ENCODE peak calls at places on chromosomes 1 and 21, in four cellular contexts. One of them, this sample, is unnamed.

GRCh38 chr1:235018161-235018560 is 110.5 kb downstream of the TOMM20 start:
- DNase-seq in A549: peak
- DNase-seq in HCT116: peak
- DNase-seq in fibroblast of mammary gland: peak
- DNase-seq in this sample: no peak

GRCh38 chr1:41850029-41850428 is 68.7 kb downstream of the HIVEP3 start:
- DNase-seq in HCT116: no peak
- DNase-seq in A549: no peak
- DNase-seq in fibroblast of mammary gland: no peak
- DNase-seq in this sample: no peak

GRCh38 chr1:110645962-110646735 is 28.6 kb downstream of the KCNA3 start:
- DNase-seq in A549: no peak
- DNase-seq in fibroblast of mammary gland: peak
- DNase-seq in HCT116: no peak
- DNase-seq in this sample: no peak

GRCh38 chr1:239368436-239369109 is 17.8 kb upstream of the CHRM3 start:
- DNase-seq in HCT116: no peak
- DNase-seq in A549: no peak
- DNase-seq in fibroblast of mammary gland: no peak
- DNase-seq in this sample: peak

GRCh38 chr1:63122051-63122450 is 200.3 kb upstream of the FOXD3 start:
- DNase-seq in A549: no peak
- DNase-seq in HCT116: no peak
- DNase-seq in fibroblast of mammary gland: no peak
- DNase-seq in this sample: no peak

GRCh38 chr1:170938281-170938680 is 2.9 kb downstream of the MROH9 start:
- DNase-seq in fibroblast of mammary gland: no peak
- DNase-seq in HCT116: no peak
- DNase-seq in A549: no peak
- DNase-seq in this sample: no peak

GRCh38 chr1:84691139-84691783 is 1.0 kb upstream of the SSX2IP start:
- DNase-seq in HCT116: no peak
- DNase-seq in fibroblast of mammary gland: no peak
- DNase-seq in A549: no peak
- DNase-seq in this sample: no peak

GRCh38 chr1:55503663-55504305 is 288.6 kb upstream of the USP24 start:
- DNase-seq in HCT116: no peak
- DNase-seq in A549: no peak
- DNase-seq in fibroblast of mammary gland: peak
- DNase-seq in this sample: no peak

GRCh38 chr1:238753205-238753720 is 633.1 kb upstream of the CHRM3 start:
- DNase-seq in fibroblast of mammary gland: no peak
- DNase-seq in A549: no peak
- DNase-seq in HCT116: no peak
- DNase-seq in this sample: no peak

GRCh38 chr1:117017648-117018047 is 16.1 kb downstream of the CD101 start:
- DNase-seq in HCT116: no peak
- DNase-seq in fibroblast of mammary gland: peak
- DNase-seq in A549: no peak
- DNase-seq in this sample: no peak

GRCh38 chr1:11761988-11762406 is at the start of gene C1orf167:
- DNase-seq in fibroblast of mammary gland: no peak
- DNase-seq in A549: no peak
- DNase-seq in HCT116: no peak
- DNase-seq in this sample: no peak

GRCh38 chr1:8408151-8408839 is 90.4 kb downstream of the SLC45A1 start:
- DNase-seq in HCT116: no peak
- DNase-seq in fibroblast of mammary gland: peak
- DNase-seq in A549: no peak
- DNase-seq in this sample: no peak

GRCh38 chr1:970973-971730 is 4.9 kb downstream of the PLEKHN1 start:
- DNase-seq in A549: no peak
- DNase-seq in HCT116: no peak
- DNase-seq in fibroblast of mammary gland: no peak
- DNase-seq in this sample: no peak

GRCh38 chr1:89043940-89044339 is 21.1 kb downstream of the GBP1 start:
- DNase-seq in fibroblast of mammary gland: no peak
- DNase-seq in HCT116: no peak
- DNase-seq in A549: no peak
- DNase-seq in this sample: no peak

GRCh38 chr1:53285969-53286760 is 41.7 kb downstream of the LRP8 start:
- DNase-seq in fibroblast of mammary gland: no peak
- DNase-seq in A549: no peak
- DNase-seq in HCT116: no peak
- DNase-seq in this sample: no peak

GRCh38 chr1:235873045-235873444 is 6.3 kb upstream of the LYST start:
- DNase-seq in HCT116: no peak
- DNase-seq in A549: no peak
- DNase-seq in fibroblast of mammary gland: no peak
- DNase-seq in this sample: no peak

GRCh38 chr1:190179817-190180216 is 297.8 kb downstream of the BRINP3 start:
- DNase-seq in HCT116: no peak
- DNase-seq in A549: peak
- DNase-seq in fibroblast of mammary gland: no peak
- DNase-seq in this sample: no peak

GRCh38 chr21:44384968-44385367 is 31.5 kb downstream of the TRPM2 start:
- DNase-seq in A549: no peak
- DNase-seq in fibroblast of mammary gland: no peak
- DNase-seq in HCT116: no peak
- DNase-seq in this sample: no peak

GRCh38 chr1:41578712-41579335 is 94.3 kb upstream of the EDN2 start:
- DNase-seq in HCT116: no peak
- DNase-seq in A549: peak
- DNase-seq in fibroblast of mammary gland: peak
- DNase-seq in this sample: peak

GRCh38 chr1:39395357-39395831 is 96.0 kb upstream of the BMP8A start:
- DNase-seq in fibroblast of mammary gland: peak
- DNase-seq in A549: peak
- DNase-seq in HCT116: peak
- DNase-seq in this sample: peak

GRCh38 chr1:94490556-94490955 is 51.0 kb downstream of the F3 start:
- DNase-seq in HCT116: no peak
- DNase-seq in fibroblast of mammary gland: no peak
- DNase-seq in A549: no peak
- DNase-seq in this sample: no peak

GRCh38 chr1:67710417-67710816 is 25.4 kb downstream of the GADD45A start:
- DNase-seq in fibroblast of mammary gland: peak
- DNase-seq in A549: no peak
- DNase-seq in HCT116: no peak
- DNase-seq in this sample: no peak

DNA sequence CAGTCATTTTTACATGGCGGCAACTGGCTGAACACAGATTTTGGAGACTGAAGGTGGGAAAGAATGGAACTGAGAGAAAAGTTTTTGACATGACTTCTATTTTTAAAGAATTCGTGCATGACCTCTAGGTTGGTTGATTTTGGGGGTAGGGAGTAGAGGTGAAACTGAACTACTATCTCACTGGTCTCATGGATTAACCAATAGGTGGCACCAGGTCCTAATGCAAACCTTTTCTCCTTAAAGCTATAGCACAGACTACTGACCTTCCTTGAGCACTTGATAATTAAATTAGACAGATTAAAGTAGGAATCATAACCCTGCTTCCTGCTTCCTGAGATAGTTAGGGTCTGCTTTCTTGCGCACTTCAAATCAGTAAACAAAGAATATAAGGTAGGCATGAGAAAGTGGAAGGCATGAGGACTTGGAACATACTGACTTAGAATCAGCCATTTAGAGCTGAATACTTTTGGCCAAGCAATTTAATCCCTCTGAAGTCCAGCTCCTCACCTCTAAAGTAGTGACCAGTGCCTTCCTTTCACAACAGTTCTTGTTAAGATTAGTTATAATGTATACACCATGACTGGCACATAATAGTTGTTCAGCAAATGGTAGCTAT is 206.0 kb downstream of the CENPF start:
- DNase-seq in fibroblast of mammary gland: peak
- DNase-seq in A549: peak
- DNase-seq in HCT116: peak
- DNase-seq in this sample: peak
- TF ChIP-seq CTCF in fibroblast of mammary gland: peak
- TF ChIP-seq CTCF in A549: peak
- TF ChIP-seq CTCF in HCT116: peak
- TF ChIP-seq CTCF in this sample: peak

GRCh38 chr1:3646596-3646995 is 3.3 kb downstream of the WRAP73 start:
- DNase-seq in HCT116: no peak
- DNase-seq in A549: no peak
- DNase-seq in fibroblast of mammary gland: no peak
- DNase-seq in this sample: no peak

GRCh38 chr1:3650248-3651010 is 526 bp upstream of the WRAP73 start:
- DNase-seq in HCT116: no peak
- DNase-seq in A549: no peak
- DNase-seq in fibroblast of mammary gland: no peak
- DNase-seq in this sample: no peak

GRCh38 chr1:3651011-3651938 is 1.0 kb upstream of the TP73 start:
- DNase-seq in A549: peak
- DNase-seq in HCT116: no peak
- DNase-seq in fibroblast of mammary gland: no peak
- DNase-seq in this sample: no peak

GRCh38 chr1:3651939-3652537 is at the start of gene TP73:
- DNase-seq in HCT116: peak
- DNase-seq in fibroblast of mammary gland: no peak
- DNase-seq in A549: no peak
- DNase-seq in this sample: no peak

DNA sequence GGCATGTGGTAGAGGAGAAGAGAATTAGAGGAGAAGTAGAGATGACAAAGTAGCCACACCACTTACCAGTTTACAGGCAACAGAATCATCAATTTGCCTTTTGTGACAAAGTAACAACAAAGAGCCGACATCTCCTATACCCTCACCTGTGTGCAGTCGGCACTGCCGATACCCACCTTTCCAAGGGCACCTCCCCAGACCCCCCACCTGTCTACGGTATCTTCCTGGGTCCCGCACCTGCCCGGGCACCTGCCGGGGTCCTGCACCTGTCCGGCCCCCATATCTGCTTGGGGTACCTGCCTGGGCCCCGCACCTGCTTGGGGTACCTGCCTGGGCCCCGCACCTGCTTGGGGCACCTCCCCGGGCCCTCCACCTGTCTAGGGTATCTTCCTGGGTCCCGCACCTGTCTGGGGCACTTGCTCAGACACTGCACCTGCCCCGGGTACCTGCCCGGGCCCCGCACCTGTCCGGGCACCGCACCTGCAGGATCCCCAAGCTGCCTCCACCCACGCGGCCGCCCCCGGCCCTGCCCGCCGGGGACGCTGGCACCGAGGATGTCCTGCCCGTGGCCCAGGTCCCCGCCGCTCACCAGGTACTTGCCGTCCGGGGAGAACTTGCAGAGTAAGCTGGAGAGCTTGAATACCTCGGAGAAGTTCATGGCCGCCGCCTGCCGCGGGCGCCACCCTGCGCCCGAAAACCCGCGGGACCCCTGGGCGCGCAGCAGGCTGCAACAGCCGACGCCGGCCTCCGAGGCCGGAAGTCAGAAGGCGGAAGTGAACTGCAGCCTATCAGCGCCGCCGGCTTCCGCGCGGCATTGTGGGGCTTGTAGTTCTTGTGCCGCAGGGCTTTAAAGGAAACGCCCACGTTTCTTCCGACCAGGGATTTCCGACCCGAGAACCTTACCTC is at the start of gene WRAP73:
- DNase-seq in A549: peak
- DNase-seq in HCT116: peak
- DNase-seq in fibroblast of mammary gland: peak
- DNase-seq in this sample: peak
- TF ChIP-seq CTCF in A549: no peak
- TF ChIP-seq CTCF in HCT116: no peak
- TF ChIP-seq CTCF in fibroblast of mammary gland: no peak
- TF ChIP-seq CTCF in this sample: no peak

DNA sequence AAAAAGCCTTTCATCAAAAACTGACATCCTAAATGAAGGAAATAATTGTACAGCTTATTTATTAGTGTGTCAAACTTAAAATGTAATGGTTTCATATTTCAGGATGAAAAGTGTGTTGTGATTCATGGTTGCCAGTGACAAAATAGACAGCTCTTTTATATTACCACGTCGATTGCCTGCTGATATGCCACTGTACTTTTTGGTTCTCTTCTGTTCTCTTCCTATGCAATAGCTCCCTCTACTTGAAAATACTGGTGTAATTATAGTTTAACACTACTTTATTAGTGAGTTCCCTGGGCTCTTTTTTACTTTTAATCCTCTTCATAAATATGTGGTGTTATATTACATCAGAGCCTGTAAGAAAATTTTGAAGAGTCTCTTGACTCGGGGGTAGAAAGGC is 111.3 kb downstream of the PATJ start:
- DNase-seq in HCT116: no peak
- DNase-seq in fibroblast of mammary gland: peak
- DNase-seq in A549: no peak
- DNase-seq in this sample: no peak
- TF ChIP-seq CTCF in HCT116: no peak
- TF ChIP-seq CTCF in fibroblast of mammary gland: peak
- TF ChIP-seq CTCF in A549: peak
- TF ChIP-seq CTCF in this sample: no peak

GRCh38 chr1:83583351-83584014 is 415.4 kb downstream of the TTLL7 start:
- DNase-seq in A549: peak
- DNase-seq in fibroblast of mammary gland: peak
- DNase-seq in HCT116: no peak
- DNase-seq in this sample: peak
- TF ChIP-seq CTCF in A549: no peak
- TF ChIP-seq CTCF in fibroblast of mammary gland: peak
- TF ChIP-seq CTCF in HCT116: peak
- TF ChIP-seq CTCF in this sample: no peak

GRCh38 chr1:202086579-202087350 is 36.0 kb upstream of the GPR37L1 start:
- DNase-seq in HCT116: no peak
- DNase-seq in fibroblast of mammary gland: no peak
- DNase-seq in A549: no peak
- DNase-seq in this sample: peak

GRCh38 chr1:202093856-202094255 is 28.9 kb upstream of the GPR37L1 start:
- DNase-seq in HCT116: no peak
- DNase-seq in fibroblast of mammary gland: no peak
- DNase-seq in A549: no peak
- DNase-seq in this sample: no peak

GRCh38 chr1:202088216-202088615 is 34.5 kb upstream of the GPR37L1 start:
- DNase-seq in HCT116: no peak
- DNase-seq in fibroblast of mammary gland: no peak
- DNase-seq in A549: no peak
- DNase-seq in this sample: no peak

GRCh38 chr1:202085682-202086373 is 36.9 kb upstream of the GPR37L1 start:
- DNase-seq in fibroblast of mammary gland: peak
- DNase-seq in A549: peak
- DNase-seq in HCT116: no peak
- DNase-seq in this sample: peak

GRCh38 chr1:202090994-202091393 is 31.7 kb upstream of the GPR37L1 start:
- DNase-seq in A549: peak
- DNase-seq in fibroblast of mammary gland: no peak
- DNase-seq in HCT116: no peak
- DNase-seq in this sample: no peak
- TF ChIP-seq CTCF in A549: no peak
- TF ChIP-seq CTCF in fibroblast of mammary gland: no peak
- TF ChIP-seq CTCF in HCT116: peak
- TF ChIP-seq CTCF in this sample: peak